ENCODE peak calls at places on chromosome 13, in seven cellular contexts. T is activated CD4-positive, alpha-beta T cell treated with anti-CD3 and anti-CD28 coated beads, Interleukin-2, amount 50 U/mL, for 24 hours; E is lower lobe of right lung; L is thoracic aorta; N is small intestine; I is cardiac muscle cell; D is A549. F is an unnamed sample.

GRCh38 chr13:109740121-109740520 is 46.3 kb downstream of the IRS2 start:
- DNase-seq in T (no peak), E (no peak), L (no peak), N (no peak), I (no peak), D (no peak), F (no peak)

GRCh38 chr13:113433391-113433916 is 19.8 kb downstream of the ADPRHL1 start:
- DNase-seq in T (no peak), E (no peak), L (no peak), N (no peak), I (no peak), D (no peak), F (no peak)

GRCh38 chr13:34155931-34156607 is 338.1 kb downstream of the RFC3 start:
- DNase-seq in T (no peak), E (no peak), L (no peak), N (peak; percentile 60), I (peak; percentile 48), D (peak; percentile 68), F (peak; percentile 81)

GRCh38 chr13:94218537-94218936 is 260.9 kb downstream of the DCT start:
- DNase-seq in T (no peak), E (no peak), L (no peak), N (no peak), I (no peak), D (no peak), F (no peak)

GRCh38 chr13:111472559-111473460 is 152.4 kb downstream of the TEX29 start:
- DNase-seq in T (no peak), E (no peak), L (no peak), N (no peak), I (no peak), D (no peak), F (no peak)

GRCh38 chr13:93249259-93249917 is 22.8 kb downstream of the GPC6 start:
- DNase-seq in T (no peak), E (no peak), L (no peak), N (no peak), I (peak; percentile 91), D (peak; percentile 58), F (peak; percentile 87)

GRCh38 chr13:81874253-81874652 is 1533.3 kb upstream of the SPRY2 start:
- DNase-seq in T (no peak), E (no peak), L (no peak), N (no peak), I (no peak), D (no peak), F (no peak)

GRCh38 chr13:107900775-107901174 is 314.6 kb downstream of the LIG4 start:
- DNase-seq in T (no peak), E (no peak), L (no peak), N (no peak), I (peak; percentile 49), D (no peak), F (no peak)

GRCh38 chr13:94020833-94021232 is 458.6 kb downstream of the DCT start:
- DNase-seq in T (no peak), E (no peak), L (no peak), N (no peak), I (no peak), D (no peak), F (peak; percentile 35)

F was measured in EL.